ENCODE peak calls at places on chromosomes 3 and 15, in four cellular contexts. One of them, this sample, is unnamed.

GRCh38 chr3:48472673-48472922 is 26.1 kb downstream of the ATRIP start:
- DNase-seq in prostate gland: no peak
- DNase-seq in heart right ventricle: peak; percentile 24
- DNase-seq in AG04450: no peak
- DNase-seq in this sample: no peak

GRCh38 chr3:145801699-145802098 is 359.3 kb downstream of the PLOD2 start:
- DNase-seq in heart right ventricle: no peak
- DNase-seq in prostate gland: no peak
- DNase-seq in AG04450: no peak
- DNase-seq in this sample: no peak

GRCh38 chr3:17885986-17886385 is 143.6 kb upstream of the TBC1D5 start:
- DNase-seq in prostate gland: no peak
- DNase-seq in AG04450: no peak
- DNase-seq in heart right ventricle: no peak
- DNase-seq in this sample: no peak

GRCh38 chr3:105610473-105610872 is 243.8 kb downstream of the ALCAM start:
- DNase-seq in prostate gland: no peak
- DNase-seq in AG04450: no peak
- DNase-seq in heart right ventricle: no peak
- DNase-seq in this sample: peak; percentile 62

GRCh38 chr3:178181784-178182183 is 354.5 kb upstream of the KCNMB2 start:
- DNase-seq in heart right ventricle: no peak
- DNase-seq in prostate gland: no peak
- DNase-seq in AG04450: no peak
- DNase-seq in this sample: no peak

GRCh38 chr3:158005391-158006100 is 100.7 kb downstream of the SHOX2 start:
- DNase-seq in AG04450: no peak
- DNase-seq in heart right ventricle: no peak
- DNase-seq in prostate gland: no peak
- DNase-seq in this sample: no peak

GRCh38 chr15:88258021-88258641 is 1.6 kb upstream of the NTRK3 start:
- DNase-seq in heart right ventricle: peak; percentile 37
- DNase-seq in prostate gland: no peak
- DNase-seq in AG04450: no peak
- DNase-seq in this sample: peak; percentile 78

GRCh38 chr3:128650096-128651050 is at the start of gene RPN1:
- DNase-seq in heart right ventricle: peak; percentile 97
- DNase-seq in prostate gland: peak; percentile 96
- DNase-seq in AG04450: peak; percentile 89
- DNase-seq in this sample: peak; percentile 99

GRCh38 chr3:186617038-186617934 is 4.4 kb downstream of the AHSG start:
- DNase-seq in AG04450: peak; percentile 93
- DNase-seq in prostate gland: peak; percentile 88
- DNase-seq in heart right ventricle: peak; percentile 77
- DNase-seq in this sample: peak; percentile 90

GRCh38 chr3:188993140-188993539 is 178.6 kb upstream of the TPRG1 start:
- DNase-seq in heart right ventricle: no peak
- DNase-seq in AG04450: no peak
- DNase-seq in prostate gland: no peak
- DNase-seq in this sample: no peak
- TF ChIP-seq CTCF in heart right ventricle: no peak
- TF ChIP-seq CTCF in AG04450: no peak
- TF ChIP-seq CTCF in prostate gland: no peak
- TF ChIP-seq CTCF in this sample: no peak

GRCh38 chr15:81265256-81265943 is 58.5 kb downstream of the STARD5 start:
- DNase-seq in AG04450: no peak
- DNase-seq in heart right ventricle: no peak
- DNase-seq in prostate gland: no peak
- DNase-seq in this sample: no peak

GRCh38 chr15:81264072-81264857 is 59.7 kb downstream of the STARD5 start:
- DNase-seq in AG04450: no peak
- DNase-seq in heart right ventricle: no peak
- DNase-seq in prostate gland: no peak
- DNase-seq in this sample: no peak

GRCh38 chr15:81268340-81268739 is 55.6 kb downstream of the STARD5 start:
- DNase-seq in prostate gland: no peak
- DNase-seq in AG04450: no peak
- DNase-seq in heart right ventricle: no peak
- DNase-seq in this sample: no peak

GRCh38 chr15:81263477-81263876 is 60.5 kb downstream of the STARD5 start:
- DNase-seq in prostate gland: no peak
- DNase-seq in AG04450: no peak
- DNase-seq in heart right ventricle: no peak
- DNase-seq in this sample: no peak

GRCh38 chr15:81265944-81266775 is 57.8 kb downstream of the STARD5 start:
- DNase-seq in AG04450: peak; percentile 61
- DNase-seq in prostate gland: peak; percentile 71
- DNase-seq in heart right ventricle: peak; percentile 80
- DNase-seq in this sample: peak; percentile 79
- H3K27ac ChIP-seq in AG04450: no peak overlapping the region
- H3K27ac ChIP-seq in prostate gland: no peak overlapping the region
- H3K27ac ChIP-seq in heart right ventricle: no peak overlapping the region
- H3K27ac ChIP-seq in this sample: no peak overlapping the region

GRCh38 chr3:23920151-23920655 is 3.3 kb downstream of the RPL15 start:
- DNase-seq in heart right ventricle: no peak
- DNase-seq in AG04450: no peak
- DNase-seq in prostate gland: no peak
- DNase-seq in this sample: no peak
- H3K4me3 ChIP-seq in heart right ventricle: no peak overlapping the region
- H3K4me3 ChIP-seq in AG04450: no peak overlapping the region
- H3K4me3 ChIP-seq in prostate gland: no peak overlapping the region
- H3K4me3 ChIP-seq in this sample: no peak overlapping the region

DNA sequence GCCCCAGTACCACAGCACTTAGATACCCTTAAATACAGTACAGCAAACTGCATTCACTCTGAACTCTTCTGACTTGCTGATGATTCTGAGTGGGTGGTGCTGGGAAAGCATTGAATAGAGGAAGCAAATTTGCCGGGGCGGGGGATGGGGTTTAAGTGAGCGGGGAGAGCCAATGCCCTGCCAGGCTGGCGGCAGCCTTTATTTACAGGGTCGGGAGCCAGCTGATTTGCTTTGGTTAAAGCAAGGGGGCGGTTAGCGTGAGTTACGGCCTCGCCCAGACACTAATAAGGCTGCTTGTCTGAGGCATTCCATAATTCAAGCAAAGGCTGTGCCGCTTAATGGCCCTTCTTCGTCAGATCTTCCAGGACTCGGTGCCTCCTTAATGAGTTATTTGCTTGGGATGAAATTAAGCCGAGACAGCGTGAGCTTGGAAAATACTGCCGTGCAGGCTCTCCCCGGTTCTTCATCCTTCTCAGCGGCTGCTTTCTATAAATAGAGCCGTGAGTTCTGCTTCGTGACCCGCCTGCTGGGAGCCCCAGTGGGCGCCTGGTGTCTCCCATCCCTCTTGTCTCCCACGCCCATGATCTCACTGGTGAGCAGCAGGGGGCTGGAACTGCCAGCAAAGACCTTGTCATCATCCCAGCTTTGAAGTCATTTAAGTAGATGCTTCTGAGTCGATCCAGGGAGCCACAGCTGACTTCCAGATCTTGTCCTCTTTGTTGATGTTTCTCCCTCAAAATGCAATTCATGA is 25.8 kb downstream of the SPSB4 start:
- DNase-seq in heart right ventricle: peak; percentile 55
- DNase-seq in AG04450: no peak
- DNase-seq in prostate gland: no peak
- DNase-seq in this sample: no peak
- TF ChIP-seq CTCF in heart right ventricle: no peak
- TF ChIP-seq CTCF in AG04450: no peak
- TF ChIP-seq CTCF in prostate gland: no peak
- TF ChIP-seq CTCF in this sample: no peak

GRCh38 chr3:123741058-123741511 is 143.0 kb downstream of the MYLK start:
- DNase-seq in heart right ventricle: no peak
- DNase-seq in AG04450: no peak
- DNase-seq in prostate gland: no peak
- DNase-seq in this sample: no peak

GRCh38 chr3:123740391-123740822 is 143.7 kb downstream of the MYLK start:
- DNase-seq in heart right ventricle: peak; percentile 9
- DNase-seq in prostate gland: no peak
- DNase-seq in AG04450: no peak
- DNase-seq in this sample: no peak

GRCh38 chr3:123737168-123737567 is 147.0 kb downstream of the MYLK start:
- DNase-seq in heart right ventricle: no peak
- DNase-seq in prostate gland: no peak
- DNase-seq in AG04450: no peak
- DNase-seq in this sample: no peak

GRCh38 chr3:123739146-123739545 is 145.0 kb downstream of the MYLK start:
- DNase-seq in heart right ventricle: no peak
- DNase-seq in AG04450: no peak
- DNase-seq in prostate gland: no peak
- DNase-seq in this sample: no peak

DNA sequence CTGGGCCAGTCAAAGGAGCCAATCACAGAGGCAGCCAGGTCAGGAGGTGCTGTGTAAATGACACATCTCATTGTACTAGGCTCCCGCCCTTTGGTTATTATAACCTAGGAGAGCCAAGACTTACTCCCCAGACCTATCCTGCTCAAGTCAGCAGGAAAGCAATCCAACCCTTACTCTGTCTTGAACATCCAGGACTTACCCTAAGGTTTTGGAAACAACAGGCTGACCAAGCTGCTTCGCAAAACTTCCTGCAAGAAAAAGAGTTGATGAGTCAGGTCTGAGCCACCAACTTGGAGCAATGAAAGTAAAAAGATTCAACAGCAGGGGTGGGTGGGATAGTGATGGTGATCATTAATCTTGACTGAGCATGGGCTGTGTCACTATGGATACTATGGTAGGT is 144.4 kb downstream of the MYLK start:
- DNase-seq in AG04450: no peak
- DNase-seq in prostate gland: no peak
- DNase-seq in heart right ventricle: no peak
- DNase-seq in this sample: no peak
- H3K27ac ChIP-seq in AG04450: peak overlapping the region; percentile 75
- H3K27ac ChIP-seq in prostate gland: no peak overlapping the region
- H3K27ac ChIP-seq in heart right ventricle: no peak overlapping the region
- H3K27ac ChIP-seq in this sample: no peak overlapping the region

GRCh38 chr3:861721-862120 is 231.1 kb upstream of the CNTN6 start:
- DNase-seq in prostate gland: no peak
- DNase-seq in heart right ventricle: no peak
- DNase-seq in AG04450: no peak
- DNase-seq in this sample: no peak
- H3K4me3 ChIP-seq in prostate gland: no peak overlapping the region
- H3K4me3 ChIP-seq in heart right ventricle: no peak overlapping the region
- H3K4me3 ChIP-seq in AG04450: no peak overlapping the region
- H3K4me3 ChIP-seq in this sample: no peak overlapping the region